ENCODE peak calls at places on chromosomes 13 and 19, in ten cellular contexts. Z is cardiac muscle cell; F is spleen; E is right atrium auricular region; X is Peyer's patch; P is heart left ventricle; Y is mesendoderm; D is body of pancreas; C is AG04450; M is CD4-positive, CD25-positive, alpha-beta regulatory T cell. L is an unnamed sample. For H3K27me3, the result is how much of the 10 kb centered on the place peaks cover.

GRCh38 chr13:39259371-39259770 is 221.1 kb downstream of the NHLRC3 start:
- DNase-seq in Y (no peak), M (no peak), F (no peak), X (no peak), Z (no peak), P (no peak), E (no peak), D (no peak), C (no peak), L (no peak)

GRCh38 chr13:46551410-46552301 is 1.3 kb upstream of the LRCH1 start:
- DNase-seq in Y (peak), P (peak), X (peak), D (peak), Z (peak), F (peak), E (peak), C (no peak), M (peak), L (peak)

GRCh38 chr13:74574964-74575728 is 440.9 kb upstream of the KLF12 start:
- DNase-seq in D (no peak), Z (peak), E (no peak), P (no peak), M (no peak), X (no peak), Y (peak), C (no peak), F (no peak), L (no peak)

GRCh38 chr13:26914624-26915023 is 154.0 kb upstream of the GPR12 start:
- DNase-seq in F (no peak), P (no peak), D (no peak), Z (peak), E (no peak), M (peak), Y (no peak), C (no peak), X (no peak), L (no peak)

GRCh38 chr13:77437267-77437666 is 98.2 kb upstream of the SCEL start:
- DNase-seq in D (no peak), F (no peak), C (no peak), Y (no peak), X (no peak), M (no peak), E (no peak), Z (no peak), P (no peak), L (peak)

GRCh38 chr19:35019144-35019543 is 11.1 kb upstream of the SCN1B start:
- DNase-seq in Z (no peak), X (no peak), Y (no peak), M (no peak), F (no peak), P (no peak), D (no peak), E (no peak), C (no peak), L (no peak)

GRCh38 chr19:18731562-18732008 is 48.1 kb downstream of the CRTC1 start:
- DNase-seq in P (no peak), D (no peak), C (no peak), M (no peak), E (no peak), X (no peak), F (no peak), Y (peak), Z (peak), L (peak)

GRCh38 chr19:1852294-1852646 is 4.0 kb upstream of the REXO1 start:
- DNase-seq in M (peak), P (no peak), Y (no peak), F (no peak), E (no peak), D (no peak), Z (no peak), X (no peak), C (no peak), L (no peak)

GRCh38 chr19:19146000-19146608 is 7.8 kb upstream of the TMEM161A start:
- DNase-seq in E (peak), M (peak), X (peak), P (peak), D (peak), Z (peak), Y (peak), F (peak), C (peak), L (peak)

GRCh38 chr13:51007216-51007615 is 97.6 kb downstream of the RNASEH2B start:
- DNase-seq in E (no peak), C (no peak), P (no peak), X (no peak), Y (no peak), M (no peak), Z (no peak), F (no peak), D (no peak), L (no peak)

GRCh38 chr19:1312732-1313694 is 27.3 kb downstream of the EFNA2 start:
- DNase-seq in M (no peak), P (no peak), Z (peak), F (no peak), E (no peak), D (no peak), Y (peak), C (peak), X (no peak), L (peak)

GRCh38 chr13:25489238-25489637 is 117.5 kb downstream of the ATP8A2 start:
- DNase-seq in E (no peak), Y (peak), P (no peak), F (no peak), X (no peak), Z (no peak), C (no peak), M (no peak), D (no peak), L (no peak)

GRCh38 chr13:109610517-109610916 is 175.9 kb downstream of the IRS2 start:
- DNase-seq in C (no peak), M (peak), P (no peak), F (peak), Y (peak), E (no peak), D (peak), Z (peak), X (peak), L (peak)

GRCh38 chr19:48480151-48480475 is 10.9 kb downstream of the CYTH2 start:
- DNase-seq in P (peak), C (no peak), E (peak), M (peak), X (peak), F (peak), D (peak), Z (peak), Y (no peak), L (no peak)

GRCh38 chr19:42538841-42539709 is 10.8 kb upstream of the CEACAM1 start:
- DNase-seq in D (no peak), Z (no peak), X (peak), C (no peak), F (no peak), P (no peak), Y (no peak), M (no peak), E (no peak), L (no peak)

GRCh38 chr13:21033224-21033855 is 28.0 kb downstream of the LATS2 start:
- DNase-seq in C (no peak), E (peak), P (peak), F (no peak), M (no peak), Z (peak), X (peak), D (peak), Y (peak), L (no peak)

GRCh38 chr13:110676057-110676510 is 29.8 kb downstream of the CARS2 start:
- DNase-seq in Z (no peak), X (peak), P (no peak), Y (no peak), D (no peak), E (no peak), M (no peak), F (peak), C (no peak), L (no peak)

GRCh38 chr19:3821857-3822364 is 35.7 kb upstream of the MATK start:
- DNase-seq in E (peak), C (no peak), Y (peak), D (peak), M (peak), P (peak), F (peak), X (peak), Z (peak), L (peak)

GRCh38 chr19:38709671-38710415 is 34.4 kb downstream of the CAPN12 start:
- DNase-seq in X (no peak), Y (no peak), P (peak), E (no peak), D (no peak), C (no peak), Z (no peak), F (peak), M (no peak), L (no peak)

GRCh38 chr13:102405499-102406079 is 3.7 kb upstream of the FGF14 start:
- DNase-seq in Y (peak), E (no peak), C (no peak), F (no peak), P (no peak), M (no peak), D (no peak), X (no peak), Z (no peak), L (no peak)

GRCh38 chr13:112900691-112901091 is 68.3 kb upstream of the MCF2L start:
- DNase-seq in Y (no peak), C (no peak), E (no peak), P (no peak), Z (no peak), F (peak), D (no peak), M (no peak), X (no peak), L (no peak)

GRCh38 chr13:44259045-44260042 is 114.3 kb upstream of the SERP2 start:
- DNase-seq in P (peak), Z (peak), Y (no peak), D (peak), F (no peak), C (no peak), X (peak), E (no peak), M (peak), L (peak)

GRCh38 chr13:98221234-98221633 is 44.2 kb upstream of the RNF113B start:
- DNase-seq in Y (no peak), E (no peak), F (no peak), X (no peak), D (no peak), P (no peak), Z (peak), C (no peak), M (no peak), L (no peak)

GRCh38 chr13:109985871-109986270 is 199.5 kb upstream of the IRS2 start:
- DNase-seq in P (no peak), D (no peak), Z (no peak), F (no peak), Y (no peak), C (no peak), M (no peak), X (no peak), E (no peak), L (no peak)

GRCh38 chr13:66344770-66345367 is 885.3 kb downstream of the PCDH9 start:
- DNase-seq in Y (no peak), Z (no peak), P (no peak), E (no peak), D (no peak), M (no peak), C (no peak), X (no peak), F (no peak), L (no peak)

GRCh38 chr19:5948697-5949564 is 29.0 kb downstream of the RANBP3 start:
- DNase-seq in X (no peak), Z (peak), M (peak), Y (no peak), D (no peak), E (no peak), P (no peak), C (no peak), F (no peak), L (no peak)

GRCh38 chr13:49357694-49358093 is 86.2 kb downstream of the CAB39L start:
- DNase-seq in M (no peak), Y (no peak), X (no peak), E (no peak), D (no peak), F (no peak), Z (no peak), P (no peak), C (peak), L (no peak)

GRCh38 chr13:51058461-51059167 is 52.5 kb downstream of the C13orf42 start:
- DNase-seq in Y (peak), P (no peak), X (no peak), F (no peak), M (no peak), D (no peak), E (no peak), Z (no peak), C (no peak), L (no peak)

GRCh38 chr19:18425515-18426415 is 6.6 kb downstream of the SSBP4 start:
- DNase-seq in E (peak), D (no peak), M (no peak), Z (peak), X (peak), F (no peak), Y (no peak), C (no peak), P (peak), L (no peak)

GRCh38 chr13:92488249-92488845 is 738.3 kb upstream of the GPC6 start:
- DNase-seq in Y (no peak), F (no peak), X (no peak), D (no peak), E (no peak), P (no peak), M (no peak), Z (no peak), C (no peak), L (no peak)

GRCh38 chr13:76764916-76765315 is 121.3 kb downstream of the KCTD12 start:
- DNase-seq in D (no peak), Y (no peak), C (no peak), F (no peak), X (no peak), Z (no peak), E (no peak), P (no peak), M (no peak), L (no peak)

GRCh38 chr13:52713894-52714293 is 25.7 kb downstream of the CNMD start:
- DNase-seq in Z (peak), Y (no peak), M (no peak), P (peak), E (peak), X (no peak), C (no peak), F (no peak), D (peak), L (no peak)

GRCh38 chr19:13038306-13039210 is 43.3 kb downstream of the NFIX start:
- DNase-seq in D (no peak), E (no peak), Y (no peak), C (no peak), X (no peak), M (no peak), Z (no peak), P (no peak), F (no peak), L (no peak)
- H3K27me3 ChIP-seq in D (under half), E (under half), Y (under half), C (under half), X (under half), M (under half), Z (half or more), P (under half), F (under half), L (under half)

GRCh38 chr19:53872762-53873161 is 5.1 kb downstream of the MYADM start:
- DNase-seq in D (no peak), F (no peak), M (no peak), Z (no peak), X (no peak), P (no peak), C (no peak), Y (no peak), E (no peak), L (no peak)

GRCh38 chr19:53868892-53869804 is 1.5 kb downstream of the MYADM start:
- DNase-seq in X (peak), M (peak), D (peak), P (peak), Z (peak), F (peak), E (peak), Y (peak), C (peak), L (peak)

GRCh38 chr19:53868091-53868891 is 608 bp downstream of the MYADM start:
- DNase-seq in F (peak), Z (peak), C (no peak), X (peak), E (peak), P (peak), M (peak), D (peak), Y (peak), L (peak)

GRCh38 chr19:53871448-53871847 is 3.8 kb downstream of the MYADM start:
- DNase-seq in E (no peak), C (no peak), Y (no peak), D (no peak), P (no peak), Z (no peak), M (no peak), F (no peak), X (no peak), L (no peak)

DNA sequence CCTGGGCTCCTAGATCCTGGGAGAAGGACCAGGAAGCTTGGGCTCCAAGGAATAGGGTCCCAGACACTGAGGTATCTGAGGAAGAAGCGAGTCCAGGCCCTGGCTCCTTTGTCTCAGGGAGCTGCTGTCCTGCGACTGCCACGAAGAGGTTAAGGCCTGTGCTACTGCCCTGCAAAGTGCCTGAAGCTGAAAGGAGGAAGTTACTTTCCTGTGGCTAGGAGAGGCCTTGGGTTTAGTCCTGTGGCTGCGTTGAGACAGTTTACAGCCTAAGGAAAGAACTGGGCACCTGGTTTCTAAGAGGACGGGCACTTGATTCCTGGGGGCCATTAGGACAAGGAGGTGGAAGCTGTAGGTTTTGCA is 2.8 kb downstream of the MYADM start:
- DNase-seq in M (no peak), F (peak), D (peak), X (peak), C (no peak), P (no peak), Y (peak), Z (no peak), E (no peak), L (peak)
- H3K4me3 ChIP-seq in M (no peak), F (peak), D (no peak), X (no peak), C (peak), P (no peak), Y (no peak), Z (peak), E (peak), L (no peak)

GRCh38 chr19:15900504-15900903 is 2.6 kb upstream of the CYP4F2 start:
- DNase-seq in Y (no peak), M (no peak), X (no peak), E (no peak), Z (no peak), D (no peak), F (no peak), P (no peak), C (no peak), L (no peak)
- H3K27ac ChIP-seq in Y (no peak), M (no peak), X (no peak), E (no peak), Z (no peak), D (no peak), F (no peak), P (no peak), C (no peak), L (no peak)

GRCh38 chr19:55174425-55175116 is 5.5 kb downstream of the SYT5 start:
- DNase-seq in F (no peak), Z (no peak), M (no peak), C (no peak), E (no peak), X (no peak), Y (no peak), P (no peak), D (no peak), L (no peak)

GRCh38 chr19:55176116-55176515 is 4.0 kb downstream of the SYT5 start:
- DNase-seq in Y (no peak), F (no peak), P (no peak), M (peak), D (no peak), Z (no peak), X (no peak), E (no peak), C (no peak), L (no peak)

GRCh38 chr19:55173186-55173716 is 6.8 kb upstream of the DNAAF3 start:
- DNase-seq in D (no peak), M (no peak), Z (no peak), X (no peak), Y (no peak), F (no peak), P (no peak), E (no peak), C (no peak), L (no peak)

GRCh38 chr19:55173717-55174409 is 6.2 kb downstream of the SYT5 start:
- DNase-seq in M (peak), D (peak), Z (peak), P (peak), F (peak), X (peak), E (peak), C (no peak), Y (peak), L (peak)

GRCh38 chr19:55175117-55175867 is 4.8 kb downstream of the SYT5 start:
- DNase-seq in E (no peak), P (no peak), M (no peak), Y (no peak), X (no peak), Z (no peak), D (no peak), C (no peak), F (no peak), L (no peak)
- H3K27me3 ChIP-seq in E (under half), P (half or more), M (under half), Y (under half), X (under half), Z (half or more), D (under half), C (under half), F (half or more), L (under half)

DNA sequence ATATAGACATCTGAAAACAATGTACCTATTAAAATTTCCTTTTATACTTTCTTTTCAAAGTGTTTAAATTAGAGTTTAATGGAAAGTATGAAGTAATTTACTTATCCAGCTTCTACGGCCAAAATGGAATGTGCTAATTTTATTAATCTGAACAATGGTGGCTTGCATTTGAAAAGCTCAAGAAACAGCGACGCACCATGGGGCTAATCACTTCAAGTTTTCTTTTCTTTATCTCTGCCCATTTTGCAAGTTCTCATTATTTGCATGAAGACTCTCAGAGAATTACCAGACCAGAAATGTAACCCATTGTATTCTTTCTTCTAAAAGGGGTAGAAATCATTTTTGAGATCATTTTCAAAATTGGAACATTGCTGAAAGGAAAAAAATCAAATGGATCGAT is 204.0 kb upstream of the STARD13 start:
- DNase-seq in P (no peak), E (no peak), Y (peak), D (no peak), F (no peak), C (no peak), X (no peak), Z (no peak), M (no peak), L (no peak)
- H3K4me3 ChIP-seq in P (no peak), E (no peak), Y (no peak), D (no peak), F (no peak), C (no peak), X (no peak), Z (no peak), M (no peak), L (no peak)

DNA sequence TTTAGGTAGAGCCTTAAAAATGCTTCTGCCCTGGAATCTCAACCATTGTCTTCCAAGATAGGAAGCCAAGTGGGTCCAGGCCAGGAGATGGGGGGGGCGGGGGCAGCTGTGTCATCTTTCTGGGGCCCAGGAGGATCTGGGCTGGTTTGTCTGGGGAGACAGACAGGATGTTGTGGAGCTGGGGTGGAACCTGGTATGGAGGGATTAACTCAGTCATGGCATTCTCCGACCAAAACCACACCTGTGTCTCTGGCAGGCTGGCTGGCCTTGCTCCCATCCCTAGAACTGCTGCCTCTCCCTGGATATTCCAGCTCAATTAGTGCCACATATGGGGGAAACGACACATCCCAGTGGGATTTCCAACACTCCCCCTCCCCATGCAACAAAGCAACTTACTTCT is 2.7 kb upstream of the MAP2K7 start:
- DNase-seq in Z (no peak), D (no peak), P (no peak), C (no peak), E (no peak), F (no peak), M (no peak), Y (no peak), X (no peak), L (no peak)
- H3K27ac ChIP-seq in Z (no peak), D (no peak), P (no peak), C (no peak), E (no peak), F (no peak), M (no peak), Y (no peak), X (no peak), L (no peak)

DNA sequence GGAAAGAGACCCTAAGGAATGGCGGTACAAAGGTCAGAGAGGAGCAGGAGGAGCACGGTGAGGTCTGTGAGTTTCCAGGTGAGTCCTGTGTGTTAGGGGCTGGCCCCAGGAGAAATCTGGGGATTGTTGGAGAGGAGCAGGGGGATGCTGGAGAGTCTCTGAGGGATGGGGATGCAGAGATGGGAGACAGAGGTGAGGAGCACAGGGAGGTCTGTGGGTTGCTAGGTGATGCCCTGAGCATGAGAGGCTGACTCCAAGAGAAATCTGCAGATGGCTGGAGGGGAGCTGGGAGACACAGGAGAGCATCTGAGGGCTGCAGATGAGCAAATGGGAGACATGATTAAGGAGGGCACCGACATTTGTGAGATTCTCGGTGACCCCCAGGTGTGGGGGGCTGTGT is 4.1 kb upstream of the ZNF229 start:
- DNase-seq in Z (no peak), P (no peak), C (no peak), M (no peak), X (no peak), Y (no peak), F (no peak), E (no peak), D (no peak), L (no peak)
- H3K27me3 ChIP-seq in Z (under half), P (under half), C (under half), M (under half), X (under half), Y (under half), F (under half), E (under half), D (under half), L (under half)

GRCh38 chr19:47232422-47233211 is 1.6 kb upstream of the BBC3 start:
- DNase-seq in F (no peak), Y (no peak), E (no peak), P (no peak), D (peak), X (peak), Z (peak), C (no peak), M (peak), L (peak)
- H3K4me3 ChIP-seq in F (peak), Y (no peak), E (peak), P (no peak), D (no peak), X (no peak), Z (no peak), C (peak), M (no peak), L (no peak)